ENCODE peak calls at places on chromosomes 11 and 22, in five cellular contexts. One of them, this sample, is unnamed.

GRCh38 chr11:64259533-64260067 is 8.3 kb downstream of the PLCB3 start:
- DNase-seq in dorsolateral prefrontal cortex: no peak
- DNase-seq in AG09319: no peak
- DNase-seq in WTC11: no peak
- DNase-seq in tibial nerve: no peak
- DNase-seq in this sample: no peak

GRCh38 chr11:74397531-74398243 is 546 bp downstream of the PGM2L1 start:
- DNase-seq in WTC11: peak; percentile 29
- DNase-seq in AG09319: no peak
- DNase-seq in dorsolateral prefrontal cortex: peak; percentile 47
- DNase-seq in tibial nerve: no peak
- DNase-seq in this sample: peak; percentile 36

GRCh38 chr11:19367051-19367709 is 126.4 kb upstream of the E2F8 start:
- DNase-seq in dorsolateral prefrontal cortex: no peak
- DNase-seq in WTC11: no peak
- DNase-seq in tibial nerve: peak; percentile 68
- DNase-seq in AG09319: no peak
- DNase-seq in this sample: peak; percentile 96

GRCh38 chr11:59201376-59201775 is 11.4 kb downstream of the MPEG1 start:
- DNase-seq in WTC11: peak; percentile 18
- DNase-seq in tibial nerve: no peak
- DNase-seq in dorsolateral prefrontal cortex: no peak
- DNase-seq in AG09319: no peak
- DNase-seq in this sample: no peak

GRCh38 chr11:9765320-9766101 is 101.6 kb downstream of the SWAP70 start:
- DNase-seq in dorsolateral prefrontal cortex: no peak
- DNase-seq in AG09319: no peak
- DNase-seq in WTC11: peak; percentile 61
- DNase-seq in tibial nerve: peak; percentile 45
- DNase-seq in this sample: peak; percentile 97

GRCh38 chr11:108967571-108967970 is 302.7 kb downstream of the DDX10 start:
- DNase-seq in tibial nerve: no peak
- DNase-seq in AG09319: no peak
- DNase-seq in dorsolateral prefrontal cortex: peak; percentile 53
- DNase-seq in WTC11: no peak
- DNase-seq in this sample: peak; percentile 60

GRCh38 chr22:29226246-29226981 is 20.7 kb downstream of the EMID1 start:
- DNase-seq in AG09319: no peak
- DNase-seq in tibial nerve: no peak
- DNase-seq in dorsolateral prefrontal cortex: no peak
- DNase-seq in WTC11: no peak
- DNase-seq in this sample: no peak

GRCh38 chr11:114280696-114281095 is 15.5 kb upstream of the NNMT start:
- DNase-seq in AG09319: peak; percentile 70
- DNase-seq in WTC11: peak; percentile 77
- DNase-seq in dorsolateral prefrontal cortex: no peak
- DNase-seq in tibial nerve: peak; percentile 49
- DNase-seq in this sample: peak; percentile 95

GRCh38 chr11:44749160-44749559 is 22.4 kb downstream of the TSPAN18 start:
- DNase-seq in WTC11: no peak
- DNase-seq in AG09319: peak; percentile 32
- DNase-seq in tibial nerve: no peak
- DNase-seq in dorsolateral prefrontal cortex: no peak
- DNase-seq in this sample: no peak

GRCh38 chr22:29621761-29622526 is 18.5 kb downstream of the NF2 start:
- DNase-seq in WTC11: no peak
- DNase-seq in AG09319: peak; percentile 63
- DNase-seq in tibial nerve: no peak
- DNase-seq in dorsolateral prefrontal cortex: no peak
- DNase-seq in this sample: peak; percentile 99

GRCh38 chr22:44379817-44380560 is 67.2 kb upstream of the SHISAL1 start:
- DNase-seq in WTC11: no peak
- DNase-seq in AG09319: no peak
- DNase-seq in tibial nerve: no peak
- DNase-seq in dorsolateral prefrontal cortex: no peak
- DNase-seq in this sample: no peak

GRCh38 chr11:73213196-73214143 is 4.6 kb upstream of the P2RY2 start:
- DNase-seq in tibial nerve: no peak
- DNase-seq in AG09319: no peak
- DNase-seq in WTC11: no peak
- DNase-seq in dorsolateral prefrontal cortex: no peak
- DNase-seq in this sample: no peak

GRCh38 chr11:61693897-61694840 is 14.0 kb downstream of the DAGLA start:
- DNase-seq in AG09319: no peak
- DNase-seq in tibial nerve: no peak
- DNase-seq in WTC11: no peak
- DNase-seq in dorsolateral prefrontal cortex: no peak
- DNase-seq in this sample: no peak

GRCh38 chr11:93623938-93624337 is 37.5 kb upstream of the CEP295 start:
- DNase-seq in AG09319: no peak
- DNase-seq in dorsolateral prefrontal cortex: no peak
- DNase-seq in tibial nerve: no peak
- DNase-seq in WTC11: no peak
- DNase-seq in this sample: no peak

GRCh38 chr11:61695917-61696316 is 15.7 kb downstream of the DAGLA start:
- DNase-seq in AG09319: no peak
- DNase-seq in WTC11: no peak
- DNase-seq in dorsolateral prefrontal cortex: no peak
- DNase-seq in tibial nerve: peak; percentile 54
- DNase-seq in this sample: peak; percentile 73

GRCh38 chr11:131667566-131667965 is 297.2 kb downstream of the NTM start:
- DNase-seq in dorsolateral prefrontal cortex: no peak
- DNase-seq in WTC11: no peak
- DNase-seq in tibial nerve: no peak
- DNase-seq in AG09319: no peak
- DNase-seq in this sample: no peak

GRCh38 chr22:35961480-35961902 is 67.1 kb downstream of the RBFOX2 start:
- DNase-seq in tibial nerve: no peak
- DNase-seq in WTC11: peak; percentile 60
- DNase-seq in AG09319: peak; percentile 51
- DNase-seq in dorsolateral prefrontal cortex: peak; percentile 64
- DNase-seq in this sample: peak; percentile 74

GRCh38 chr22:19810381-19811141 is 44.1 kb downstream of the GNB1L start:
- DNase-seq in AG09319: no peak
- DNase-seq in dorsolateral prefrontal cortex: no peak
- DNase-seq in WTC11: peak; percentile 9
- DNase-seq in tibial nerve: no peak
- DNase-seq in this sample: peak; percentile 54

GRCh38 chr11:11422291-11423128 is 69.5 kb upstream of the CSNK2A3 start:
- DNase-seq in AG09319: no peak
- DNase-seq in dorsolateral prefrontal cortex: no peak
- DNase-seq in WTC11: no peak
- DNase-seq in tibial nerve: no peak
- DNase-seq in this sample: no peak

GRCh38 chr22:44860311-44860710 is 107.9 kb downstream of the ARHGAP8 start:
- DNase-seq in tibial nerve: no peak
- DNase-seq in AG09319: no peak
- DNase-seq in dorsolateral prefrontal cortex: no peak
- DNase-seq in WTC11: no peak
- DNase-seq in this sample: no peak

GRCh38 chr22:17964647-17965046 is 59.7 kb downstream of the MICAL3 start:
- DNase-seq in AG09319: no peak
- DNase-seq in dorsolateral prefrontal cortex: no peak
- DNase-seq in WTC11: no peak
- DNase-seq in tibial nerve: no peak
- DNase-seq in this sample: no peak

GRCh38 chr11:18394928-18395734 is 768 bp downstream of the LDHA start:
- DNase-seq in tibial nerve: peak; percentile 21
- DNase-seq in WTC11: no peak
- DNase-seq in dorsolateral prefrontal cortex: no peak
- DNase-seq in AG09319: no peak
- DNase-seq in this sample: peak; percentile 24

DNA sequence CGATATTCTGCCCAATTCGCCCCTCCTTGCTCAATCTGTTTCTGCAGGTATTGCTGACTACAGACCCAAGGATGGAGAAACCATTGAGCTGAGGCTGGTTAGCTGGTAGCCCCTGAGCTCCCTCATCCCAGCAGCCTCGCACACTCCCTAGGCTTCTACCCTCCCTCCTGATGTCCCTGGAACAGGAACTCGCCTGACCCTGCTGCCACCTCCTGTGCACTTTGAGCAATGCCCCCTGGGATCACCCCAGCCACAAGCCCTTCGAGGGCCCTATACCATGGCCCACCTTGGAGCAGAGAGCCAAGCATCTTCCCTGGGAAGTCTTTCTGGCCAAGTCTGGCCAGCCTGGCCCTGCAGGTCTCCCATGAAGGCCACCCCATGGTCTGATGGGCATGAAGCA is 9.2 kb upstream of the SLC35E4 start:
- DNase-seq in AG09319: no peak
- DNase-seq in tibial nerve: no peak
- DNase-seq in WTC11: no peak
- DNase-seq in dorsolateral prefrontal cortex: no peak
- DNase-seq in this sample: no peak
- TF ChIP-seq CTCF in AG09319: no peak
- TF ChIP-seq CTCF in tibial nerve: no peak
- TF ChIP-seq CTCF in WTC11: no peak
- TF ChIP-seq CTCF in dorsolateral prefrontal cortex: no peak
- TF ChIP-seq CTCF in this sample: no peak

GRCh38 chr11:297666-298405 is 1.5 kb downstream of the IFITM5 start:
- DNase-seq in dorsolateral prefrontal cortex: peak; percentile 33
- DNase-seq in tibial nerve: no peak
- DNase-seq in WTC11: peak; percentile 21
- DNase-seq in AG09319: no peak
- DNase-seq in this sample: no peak

GRCh38 chr11:298406-299065 is 790 bp downstream of the IFITM5 start:
- DNase-seq in dorsolateral prefrontal cortex: peak; percentile 42
- DNase-seq in WTC11: peak; percentile 24
- DNase-seq in tibial nerve: no peak
- DNase-seq in AG09319: no peak
- DNase-seq in this sample: no peak

GRCh38 chr11:299081-299891 is at the start of gene IFITM5:
- DNase-seq in dorsolateral prefrontal cortex: no peak
- DNase-seq in AG09319: no peak
- DNase-seq in WTC11: peak; percentile 10
- DNase-seq in tibial nerve: no peak
- DNase-seq in this sample: no peak

GRCh38 chr11:296976-297665 is 2.2 kb downstream of the IFITM5 start:
- DNase-seq in AG09319: no peak
- DNase-seq in dorsolateral prefrontal cortex: peak; percentile 16
- DNase-seq in WTC11: peak; percentile 16
- DNase-seq in tibial nerve: no peak
- DNase-seq in this sample: no peak

DNA sequence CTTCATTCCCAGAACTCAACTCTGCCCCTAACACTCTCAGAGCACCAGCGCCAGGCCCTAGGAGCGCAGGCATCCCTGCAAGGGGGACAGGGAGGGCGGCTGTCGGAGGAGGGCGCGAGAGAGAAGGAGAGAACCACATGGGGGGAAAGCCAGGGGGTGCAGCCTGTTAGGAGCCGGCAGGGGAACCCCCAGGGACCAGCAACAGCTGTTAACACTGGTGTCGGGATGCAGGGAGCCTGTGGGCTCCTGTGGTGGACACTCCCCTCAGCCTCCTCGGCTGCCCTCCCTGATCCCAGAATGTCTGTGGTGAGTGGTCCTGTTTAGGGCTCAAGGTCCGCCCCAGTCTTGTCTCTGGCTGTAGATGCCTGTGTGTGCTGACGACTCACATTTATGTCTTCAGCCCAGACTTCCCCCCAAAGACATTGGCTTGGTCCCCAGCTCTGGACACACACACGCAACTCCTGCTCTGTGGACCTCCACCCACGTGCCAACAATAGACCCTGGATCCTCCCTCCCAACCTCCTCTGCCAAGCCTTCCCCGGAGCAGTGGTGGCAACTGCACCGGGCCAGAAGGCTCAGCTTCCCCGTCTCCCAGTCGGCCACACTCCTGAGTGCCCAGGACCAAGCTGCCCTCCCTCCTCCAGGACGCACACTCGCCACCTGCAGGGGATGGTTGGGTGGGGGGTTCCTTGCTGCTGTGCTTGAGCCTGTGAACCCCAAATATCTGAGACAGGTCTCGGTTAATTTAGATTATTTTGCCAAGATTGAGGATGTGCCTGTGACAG is 817 bp upstream of the IFITM5 start:
- DNase-seq in WTC11: no peak
- DNase-seq in tibial nerve: no peak
- DNase-seq in AG09319: no peak
- DNase-seq in dorsolateral prefrontal cortex: no peak
- DNase-seq in this sample: no peak
- TF ChIP-seq CTCF in WTC11: no peak
- TF ChIP-seq CTCF in tibial nerve: no peak
- TF ChIP-seq CTCF in AG09319: peak; percentile 18
- TF ChIP-seq CTCF in dorsolateral prefrontal cortex: no peak
- TF ChIP-seq CTCF in this sample: peak; percentile 1

DNA sequence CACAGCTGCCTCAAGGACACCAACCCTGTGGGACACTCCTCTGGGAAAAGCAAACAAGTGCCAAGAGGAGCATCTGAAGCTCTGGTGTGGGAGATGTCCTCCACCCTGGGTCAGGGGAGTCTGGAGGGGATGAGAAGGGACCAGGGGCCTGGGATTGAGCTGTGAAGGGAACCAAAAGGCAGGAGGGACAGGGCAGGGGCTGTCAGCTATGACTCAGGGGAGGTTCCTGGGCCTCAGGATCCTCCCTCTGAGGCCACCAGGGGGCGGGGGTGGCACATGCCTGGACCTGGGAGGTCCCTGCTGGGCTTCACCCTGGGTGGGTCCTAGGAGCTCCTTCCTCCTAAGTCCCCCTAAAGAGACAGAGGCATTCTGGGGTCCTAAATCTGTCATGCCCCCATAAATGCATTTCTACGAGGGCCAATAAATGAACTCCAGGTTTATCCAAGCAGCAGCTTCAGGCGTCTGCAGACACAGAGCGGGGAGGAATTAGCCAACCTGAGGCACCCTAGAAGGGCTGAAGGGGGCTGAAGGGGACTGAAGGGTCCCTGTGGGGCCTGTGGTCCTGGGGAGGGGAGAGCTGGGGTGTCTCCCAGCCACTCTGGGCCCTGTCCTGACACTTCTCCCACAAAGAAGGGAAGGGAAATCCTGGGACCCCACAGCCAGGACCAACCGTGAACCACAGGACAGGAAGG is 31.9 kb upstream of the IGLL5 start:
- DNase-seq in WTC11: peak; percentile 64
- DNase-seq in tibial nerve: no peak
- DNase-seq in dorsolateral prefrontal cortex: no peak
- DNase-seq in AG09319: no peak
- DNase-seq in this sample: peak; percentile 20
- TF ChIP-seq CTCF in WTC11: peak; percentile 46
- TF ChIP-seq CTCF in tibial nerve: no peak
- TF ChIP-seq CTCF in dorsolateral prefrontal cortex: no peak
- TF ChIP-seq CTCF in AG09319: peak; percentile 33
- TF ChIP-seq CTCF in this sample: peak; percentile 62

GRCh38 chr22:30816413-30816812 is 121.7 kb downstream of the OSBP2 start:
- DNase-seq in dorsolateral prefrontal cortex: no peak
- DNase-seq in WTC11: no peak
- DNase-seq in AG09319: no peak
- DNase-seq in tibial nerve: no peak
- DNase-seq in this sample: no peak
- TF ChIP-seq CTCF in dorsolateral prefrontal cortex: no peak
- TF ChIP-seq CTCF in WTC11: no peak
- TF ChIP-seq CTCF in AG09319: no peak
- TF ChIP-seq CTCF in tibial nerve: no peak
- TF ChIP-seq CTCF in this sample: no peak

GRCh38 chr11:67273260-67273990 is 7.2 kb downstream of the GRK2 start:
- DNase-seq in WTC11: peak; percentile 11
- DNase-seq in dorsolateral prefrontal cortex: peak; percentile 35
- DNase-seq in AG09319: no peak
- DNase-seq in tibial nerve: no peak
- DNase-seq in this sample: no peak
- TF ChIP-seq CTCF in WTC11: no peak
- TF ChIP-seq CTCF in dorsolateral prefrontal cortex: no peak
- TF ChIP-seq CTCF in AG09319: no peak
- TF ChIP-seq CTCF in tibial nerve: no peak
- TF ChIP-seq CTCF in this sample: no peak